ENCODE peak calls at places on chromosomes 13 and 19, in nine cellular contexts. W is hippocampal formation; G is GM06990; P is activated B cell treated with CpG ODN at 0.5 μM for 24 hours; B is ovary; D is mucosa of descending colon; V is GM20000; M is HL-60; K is stimulated activated CD8-positive, alpha-beta memory T cell treated with anti-CD3 and anti-CD28 coated beads, Interleukin-2, amount 100 ng/mL, for 1 hour. E is an unnamed sample.

GRCh38 chr19:1259206-1259872 is 9.8 kb upstream of the CIRBP start:
- DNase-seq in W (no peak), G (peak), P (peak), B (peak), D (peak), V (peak), M (peak), K (no peak), E (no peak)

GRCh38 chr13:99174533-99175100 is 26.0 kb upstream of the UBAC2 start:
- DNase-seq in W (no peak), G (no peak), P (no peak), B (no peak), D (no peak), V (no peak), M (no peak), K (no peak), E (no peak)

GRCh38 chr13:27790523-27790922 is 1.8 kb upstream of the GSX1 start:
- DNase-seq in W (no peak), G (no peak), P (no peak), B (no peak), D (no peak), V (no peak), M (no peak), K (no peak), E (no peak)

GRCh38 chr19:50332264-50333038 is 3.3 kb upstream of the KCNC3 start:
- DNase-seq in W (peak), G (no peak), P (no peak), B (no peak), D (peak), V (peak), M (no peak), K (no peak), E (no peak)

GRCh38 chr19:6481541-6482342 is at the start of gene DENND1C:
- DNase-seq in W (peak), G (peak), P (peak), B (no peak), D (peak), V (peak), M (peak), K (peak), E (no peak)

GRCh38 chr19:42225718-42226292 is 5.7 kb downstream of the ZNF526 start:
- DNase-seq in W (no peak), G (no peak), P (no peak), B (no peak), D (no peak), V (no peak), M (no peak), K (no peak), E (no peak)

GRCh38 chr13:69524459-69525155 is 583.0 kb upstream of the ATXN8OS start:
- DNase-seq in W (no peak), G (no peak), P (no peak), B (no peak), D (no peak), V (no peak), M (no peak), K (no peak), E (no peak)

GRCh38 chr19:3080281-3080680 is 13.9 kb upstream of the GNA11 start:
- DNase-seq in W (no peak), G (no peak), P (no peak), B (no peak), D (peak), V (no peak), M (no peak), K (no peak), E (no peak)

GRCh38 chr19:30371157-30371845 is 883 bp upstream of the ZNF536 start:
- DNase-seq in W (peak), G (no peak), P (no peak), B (no peak), D (no peak), V (no peak), M (no peak), K (no peak), E (no peak)

GRCh38 chr19:17602872-17603552 is 47.6 kb downstream of the COLGALT1 start:
- DNase-seq in W (no peak), G (no peak), P (no peak), B (no peak), D (no peak), V (no peak), M (no peak), K (no peak), E (no peak)

GRCh38 chr19:39307233-39307821 is 11.1 kb downstream of the IFNL1 start:
- DNase-seq in W (no peak), G (no peak), P (no peak), B (no peak), D (peak), V (no peak), M (no peak), K (no peak), E (no peak)

GRCh38 chr13:46582190-46582589 is 29.2 kb downstream of the LRCH1 start:
- DNase-seq in W (no peak), G (no peak), P (no peak), B (no peak), D (no peak), V (no peak), M (no peak), K (no peak), E (no peak)

GRCh38 chr19:6425732-6426686 is 1.4 kb upstream of the KHSRP start:
- DNase-seq in W (no peak), G (no peak), P (no peak), B (peak), D (no peak), V (peak), M (peak), K (no peak), E (no peak)

GRCh38 chr19:2974342-2974932 is 2.9 kb upstream of the TLE6 start:
- DNase-seq in W (no peak), G (no peak), P (no peak), B (no peak), D (no peak), V (no peak), M (peak), K (no peak), E (no peak)

GRCh38 chr13:52127378-52127777 is 1.5 kb downstream of the NEK5 start:
- DNase-seq in W (no peak), G (no peak), P (no peak), B (no peak), D (no peak), V (no peak), M (no peak), K (no peak), E (no peak)

GRCh38 chr19:47372603-47373002 is 23.5 kb downstream of the DHX34 start:
- DNase-seq in W (no peak), G (no peak), P (no peak), B (no peak), D (no peak), V (no peak), M (no peak), K (no peak), E (no peak)

GRCh38 chr19:10289836-10290438 is at the start of gene ICAM5:
- DNase-seq in W (no peak), G (peak), P (no peak), B (no peak), D (peak), V (no peak), M (no peak), K (no peak), E (no peak)

GRCh38 chr13:32984857-32985626 is 31.2 kb upstream of the KL start:
- DNase-seq in W (no peak), G (no peak), P (no peak), B (no peak), D (no peak), V (no peak), M (no peak), K (no peak), E (no peak)

GRCh38 chr19:47032171-47032811 is 12.7 kb downstream of the NPAS1 start:
- DNase-seq in W (no peak), G (peak), P (peak), B (no peak), D (no peak), V (peak), M (no peak), K (peak), E (no peak)

GRCh38 chr13:103852036-103852435 is 785.8 kb upstream of the SLC10A2 start:
- DNase-seq in W (no peak), G (no peak), P (no peak), B (no peak), D (no peak), V (no peak), M (no peak), K (no peak), E (no peak)

GRCh38 chr19:39971380-39971841 is 446 bp downstream of the PSMC4 start:
- DNase-seq in W (no peak), G (no peak), P (no peak), B (no peak), D (peak), V (no peak), M (no peak), K (no peak), E (no peak)

GRCh38 chr19:29596080-29596479 is 10.0 kb upstream of the POP4 start:
- DNase-seq in W (no peak), G (no peak), P (no peak), B (no peak), D (no peak), V (no peak), M (no peak), K (no peak), E (no peak)

GRCh38 chr19:3178377-3178972 is at the start of gene S1PR4:
- DNase-seq in W (no peak), G (peak), P (no peak), B (no peak), D (peak), V (peak), M (peak), K (peak), E (no peak)

GRCh38 chr19:18859676-18860301 is 28.0 kb downstream of the UPF1 start:
- DNase-seq in W (no peak), G (no peak), P (no peak), B (no peak), D (no peak), V (no peak), M (no peak), K (no peak), E (no peak)

GRCh38 chr19:55216461-55217198 is 7.3 kb upstream of the PTPRH start:
- DNase-seq in W (peak), G (peak), P (peak), B (peak), D (peak), V (peak), M (peak), K (peak), E (peak)

GRCh38 chr13:113652404-113653263 is 5.4 kb downstream of the ATP4B start:
- DNase-seq in W (no peak), G (no peak), P (no peak), B (no peak), D (peak), V (no peak), M (no peak), K (no peak), E (no peak)

GRCh38 chr13:63481334-63481733 is 2065.7 kb upstream of the PCDH20 start:
- DNase-seq in W (no peak), G (no peak), P (no peak), B (no peak), D (no peak), V (no peak), M (no peak), K (no peak), E (no peak)

GRCh38 chr19:57949296-57949695 is 1.8 kb upstream of the ZNF256 start:
- DNase-seq in W (no peak), G (no peak), P (no peak), B (peak), D (no peak), V (no peak), M (no peak), K (no peak), E (no peak)

GRCh38 chr13:102569488-102569887 is 27.3 kb upstream of the TPP2 start:
- DNase-seq in W (no peak), G (no peak), P (no peak), B (no peak), D (no peak), V (no peak), M (no peak), K (no peak), E (no peak)

GRCh38 chr13:38888309-38888708 is 102.3 kb downstream of the STOML3 start:
- DNase-seq in W (no peak), G (no peak), P (no peak), B (no peak), D (no peak), V (no peak), M (no peak), K (no peak), E (no peak)

GRCh38 chr13:56900549-56901279 is 240.0 kb upstream of the PRR20A start:
- DNase-seq in W (no peak), G (no peak), P (no peak), B (no peak), D (peak), V (no peak), M (no peak), K (no peak), E (no peak)

GRCh38 chr19:16019691-16020448 is 56.4 kb upstream of the TPM4 start:
- DNase-seq in W (no peak), G (no peak), P (no peak), B (no peak), D (no peak), V (no peak), M (no peak), K (no peak), E (no peak)

GRCh38 chr13:47790755-47791154 is 210.3 kb downstream of the SUCLA2 start:
- DNase-seq in W (no peak), G (no peak), P (no peak), B (no peak), D (no peak), V (no peak), M (no peak), K (no peak), E (no peak)

GRCh38 chr19:16325161-16325527 is 518 bp downstream of the KLF2 start:
- DNase-seq in W (no peak), G (peak), P (peak), B (peak), D (peak), V (peak), M (no peak), K (no peak), E (no peak)

GRCh38 chr13:22081430-22081829 is 410.6 kb downstream of the FGF9 start:
- DNase-seq in W (no peak), G (no peak), P (no peak), B (no peak), D (no peak), V (no peak), M (no peak), K (no peak), E (no peak)

GRCh38 chr13:72458701-72459100 is 268.7 kb downstream of the MZT1 start:
- DNase-seq in W (no peak), G (no peak), P (no peak), B (no peak), D (no peak), V (no peak), M (no peak), K (no peak), E (no peak)

GRCh38 chr19:56109216-56109615 is 11.9 kb downstream of the ZNF787 start:
- DNase-seq in W (no peak), G (no peak), P (no peak), B (no peak), D (no peak), V (peak), M (no peak), K (no peak), E (no peak)

GRCh38 chr13:111058796-111059506 is 56.2 kb upstream of the ARHGEF7 start:
- DNase-seq in W (no peak), G (no peak), P (no peak), B (no peak), D (no peak), V (no peak), M (no peak), K (no peak), E (no peak)

E was measured in SIG-M5.